ENCODE peak calls at places on chromosomes 4 and X, in five cellular contexts. L is left kidney, C is HEK293T, M is left ventricle myocardium inferior, G is neuronal stem cell. F is an unnamed sample.

GRCh38 chr4:163384926-163385325 is 41.2 kb downstream of the NPY5R start:
- DNase-seq in L (no peak), C (no peak), M (no peak), G (no peak), F (no peak)

GRCh38 chrX:113305496-113305895 is 464.9 kb upstream of the AMOT start:
- DNase-seq in L (no peak), C (no peak), M (no peak), G (no peak), F (no peak)

GRCh38 chr4:6319530-6320150 is 50.0 kb downstream of the WFS1 start:
- DNase-seq in L (no peak), C (no peak), M (no peak), G (no peak), F (no peak)

GRCh38 chrX:153688534-153688899 is 791 bp downstream of the SLC6A8 start:
- DNase-seq in L (no peak), C (no peak), M (no peak), G (no peak), F (no peak)

GRCh38 chr4:53431052-53431451 is 53.6 kb downstream of the FIP1L1 start:
- DNase-seq in L (no peak), C (no peak), M (no peak), G (no peak), F (peak; percentile 2)

GRCh38 chr4:140186651-140187315 is 32.8 kb upstream of the MAML3 start:
- DNase-seq in L (no peak), C (no peak), M (no peak), G (no peak), F (no peak)

GRCh38 chrX:147763131-147763530 is 148.6 kb upstream of the FMR1 start:
- DNase-seq in L (no peak), C (no peak), M (no peak), G (no peak), F (no peak)

GRCh38 chr4:113101669-113102068 is 52.2 kb downstream of the ANK2 start:
- DNase-seq in L (no peak), C (no peak), M (no peak), G (no peak), F (no peak)

GRCh38 chrX:75229774-75230173 is 44.1 kb upstream of the UPRT start:
- DNase-seq in L (no peak), C (no peak), M (no peak), G (no peak), F (no peak)

GRCh38 chr4:7421356-7422097 is 13.2 kb downstream of the PSAPL1 start:
- DNase-seq in L (no peak), C (no peak), M (peak; percentile 4), G (no peak), F (no peak)

GRCh38 chr4:147975902-147976301 is 244.0 kb downstream of the ARHGAP10 start:
- DNase-seq in L (no peak), C (no peak), M (no peak), G (no peak), F (no peak)

GRCh38 chr4:24794111-24794860 is 1.1 kb upstream of the SOD3 start:
- DNase-seq in L (no peak), C (no peak), M (no peak), G (no peak), F (no peak)

GRCh38 chr4:10982305-10982704 is 297.7 kb upstream of the CLNK start:
- DNase-seq in L (no peak), C (no peak), M (no peak), G (no peak), F (no peak)

GRCh38 chr4:41991916-41992767 is 1.8 kb downstream of the SLC30A9 start:
- DNase-seq in L (no peak), C (peak; percentile 10), M (no peak), G (no peak), F (no peak)

F was measured in NCI-H2029 treated with DMSO at 0.1 percent for 48 hours.